ENCODE peak calls at places on chromosomes 7 and 10, in six cellular contexts. L is HL-60, N is retina, K is smooth muscle cell of the brain vasculature, D is vagina, S is NCI-H2107. W is an unnamed sample.

GRCh38 chr10:97427571-97428179 is 1.7 kb downstream of the PGAM1 start:
- DNase-seq in D (no peak), K (no peak), S (no peak), L (no peak), N (peak), W (no peak)

GRCh38 chr10:23281044-23281433 is 63.6 kb downstream of the C10orf67 start:
- DNase-seq in D (no peak), N (no peak), S (no peak), K (no peak), L (no peak), W (no peak)

GRCh38 chr10:122426834-122427233 is 27.6 kb upstream of the ARMS2 start:
- DNase-seq in S (no peak), D (no peak), K (no peak), N (no peak), L (no peak), W (no peak)

GRCh38 chr10:6064119-6064518 is 2.0 kb upstream of the IL2RA start:
- DNase-seq in K (no peak), N (no peak), L (no peak), D (peak), S (no peak), W (no peak)

GRCh38 chr10:78730754-78731153 is 338.0 kb upstream of the ZMIZ1 start:
- DNase-seq in N (no peak), L (no peak), D (no peak), S (no peak), K (no peak), W (no peak)

GRCh38 chr10:14608381-14609001 is 166.2 kb downstream of the FAM107B start:
- DNase-seq in N (no peak), L (peak), K (no peak), D (no peak), S (no peak), W (no peak)

GRCh38 chr10:28111712-28112111 is 112.8 kb upstream of the ODAD2 start:
- DNase-seq in N (no peak), K (no peak), D (no peak), L (no peak), S (no peak), W (no peak)

GRCh38 chr10:100204370-100204769 is 18.5 kb upstream of the ERLIN1 start:
- DNase-seq in K (no peak), L (no peak), D (no peak), S (no peak), N (no peak), W (no peak)

GRCh38 chr7:51430480-51431086 is 114.0 kb upstream of the COBL start:
- DNase-seq in K (peak), D (no peak), S (peak), N (peak), L (peak), W (peak)

GRCh38 chr7:73899731-73900142 is 38.8 kb downstream of the TMEM270 start:
- DNase-seq in L (no peak), S (no peak), D (no peak), K (no peak), N (no peak), W (no peak)

GRCh38 chr10:86085686-86086085 is 280.9 kb downstream of the GRID1 start:
- DNase-seq in D (peak), K (no peak), S (no peak), L (no peak), N (no peak), W (no peak)